ENCODE peak calls at places on chromosomes 7 and 10, in four cellular contexts. L, J, M and X are unnamed samples.

GRCh38 chr10:21505711-21506278 is 19.7 kb downstream of the SKIDA1 start:
- DNase-seq in L (no peak), J (no peak), M (peak; percentile 67), X (no peak)

GRCh38 chr7:158809596-158809995 is 19.7 kb downstream of the ESYT2 start:
- DNase-seq in L (no peak), J (no peak), M (no peak), X (no peak)

GRCh38 chr7:44045226-44046014 is 918 bp downstream of the DBNL start:
- DNase-seq in L (no peak), J (peak; percentile 14), M (no peak), X (no peak)

GRCh38 chr10:122486396-122487080 is 25.2 kb downstream of the HTRA1 start:
- DNase-seq in L (no peak), J (no peak), M (no peak), X (no peak)

GRCh38 chr10:27745719-27746363 is at the start of gene MKX:
- DNase-seq in L (peak; percentile 93), J (no peak), M (peak; percentile 31), X (no peak)

GRCh38 chr10:89785095-89785494 is 83.7 kb downstream of the KIF20B start:
- DNase-seq in L (no peak), J (peak; percentile 11), M (no peak), X (no peak)

GRCh38 chr7:12765431-12766100 is 78.1 kb downstream of the ARL4A start:
- DNase-seq in L (no peak), J (peak; percentile 35), M (no peak), X (no peak)

GRCh38 chr10:45418859-45419672 is 45.0 kb downstream of the ALOX5 start:
- DNase-seq in L (peak; percentile 78), J (no peak), M (peak; percentile 91), X (peak; percentile 51)

GRCh38 chr10:600234-600633 is 89.2 kb downstream of the DIP2C start:
- DNase-seq in L (no peak), J (no peak), M (no peak), X (no peak)

GRCh38 chr7:151761256-151761655 is 115.7 kb downstream of the PRKAG2 start:
- DNase-seq in L (no peak), J (peak; percentile 42), M (no peak), X (no peak)

GRCh38 chr7:44196450-44196872 is 4.3 kb upstream of the YKT6 start:
- DNase-seq in L (peak; percentile 68), J (peak; percentile 73), M (peak; percentile 81), X (no peak)

GRCh38 chr7:80950550-80950967 is 31.7 kb upstream of the SEMA3C start:
- DNase-seq in L (no peak), J (no peak), M (no peak), X (no peak)

GRCh38 chr10:34206078-34206477 is 609.0 kb downstream of the PARD3 start:
- DNase-seq in L (no peak), J (no peak), M (no peak), X (no peak)

GRCh38 chr10:70435241-70436085 is 6.0 kb downstream of the NODAL start:
- DNase-seq in L (no peak), J (no peak), M (no peak), X (no peak)

GRCh38 chr10:108204528-108205313 is 1040.2 kb upstream of the SORCS1 start:
- DNase-seq in L (no peak), J (peak; percentile 19), M (peak; percentile 20), X (peak; percentile 11)

GRCh38 chr10:104479906-104480579 is 126.4 kb downstream of the CFAP58 start:
- DNase-seq in L (no peak), J (no peak), M (no peak), X (no peak)

GRCh38 chr10:25758041-25758457 is 176.0 kb upstream of the MYO3A start:
- DNase-seq in L (no peak), J (peak; percentile 54), M (peak; percentile 61), X (no peak)

GRCh38 chr10:75401569-75402485 is at the start of gene ZNF503:
- DNase-seq in L (peak; percentile 88), J (peak; percentile 53), M (peak; percentile 95), X (peak; percentile 27)

GRCh38 chr10:90644165-90644564 is 213.7 kb downstream of the HTR7 start:
- DNase-seq in L (no peak), J (no peak), M (no peak), X (no peak)

GRCh38 chr7:34211003-34211402 is 305.7 kb downstream of the BMPER start:
- DNase-seq in L (no peak), J (no peak), M (no peak), X (no peak)

GRCh38 chr7:47518827-47519226 is 63.1 kb downstream of the TNS3 start:
- DNase-seq in L (no peak), J (no peak), M (no peak), X (no peak)

GRCh38 chr10:119166111-119166500 is 592 bp upstream of the SFXN4 start:
- DNase-seq in L (peak; percentile 52), J (no peak), M (no peak), X (no peak)
- TF ChIP-seq NRF1 in L (no peak), J (no peak), M (no peak), X (no peak)

DNA sequence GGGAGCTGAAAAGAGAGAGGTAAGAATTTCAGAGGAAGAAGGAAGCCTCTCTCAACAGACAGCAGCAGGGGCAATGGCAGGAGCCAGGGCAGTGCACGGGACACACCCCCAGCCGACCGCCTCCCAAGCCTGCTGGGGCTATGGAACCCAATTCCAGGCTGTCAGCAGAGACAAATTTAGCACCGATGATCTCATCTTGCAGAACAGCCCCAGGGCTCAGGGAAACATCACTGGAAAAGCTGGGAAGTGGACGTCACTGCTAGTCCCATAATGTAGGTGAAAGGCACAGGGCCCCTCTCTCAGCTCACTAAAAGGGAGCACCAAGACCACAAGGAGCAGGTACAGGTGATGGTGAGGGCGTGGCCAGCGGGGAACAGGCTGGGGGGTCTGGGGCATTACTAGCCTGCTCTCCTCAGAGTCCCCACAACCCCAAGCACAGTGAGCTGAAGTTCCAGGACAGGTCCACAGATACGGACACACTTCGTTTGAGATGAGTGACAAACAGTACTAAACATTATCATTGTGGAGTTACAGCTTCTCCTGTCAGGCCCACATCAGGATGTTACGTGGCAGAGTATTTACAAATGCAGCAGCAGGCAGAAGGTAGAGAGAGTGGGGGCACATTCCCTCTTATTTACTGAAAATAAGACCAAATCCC is 103.7 kb downstream of the PLXNA4 start:
- DNase-seq in L (no peak), J (no peak), M (peak; percentile 77), X (no peak)
- TF ChIP-seq NRF1 in L (no peak), J (no peak), M (no peak), X (no peak)

DNA sequence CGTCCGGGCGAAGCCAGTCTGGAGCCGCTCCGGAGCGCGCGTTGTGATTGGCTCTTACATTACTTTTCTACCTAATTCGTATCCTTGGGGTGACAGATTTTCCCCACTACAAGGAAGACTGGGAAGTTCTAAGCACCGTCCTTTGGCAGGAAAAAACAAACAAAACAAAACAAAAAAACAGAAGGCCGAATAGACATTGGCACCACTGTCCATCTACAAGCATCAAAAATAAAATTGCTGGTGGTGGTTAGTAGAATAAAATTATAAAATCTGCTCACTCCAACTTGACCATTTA is 651 bp upstream of the SKAP2 start:
- DNase-seq in L (no peak), J (peak; percentile 66), M (peak; percentile 63), X (no peak)
- TF ChIP-seq NRF1 in L (no peak), J (no peak), M (no peak), X (no peak)

GRCh38 chr7:155594163-155594732 is 47.9 kb upstream of the CNPY1 start:
- DNase-seq in L (no peak), J (no peak), M (no peak), X (no peak)

GRCh38 chr7:155593455-155594162 is 47.2 kb upstream of the CNPY1 start:
- DNase-seq in L (no peak), J (no peak), M (no peak), X (no peak)

GRCh38 chr7:155597753-155598140 is 46.7 kb upstream of the RBM33 start:
- DNase-seq in L (no peak), J (no peak), M (no peak), X (no peak)

GRCh38 chr7:155591055-155591750 is 44.8 kb upstream of the CNPY1 start:
- DNase-seq in L (no peak), J (peak; percentile 54), M (no peak), X (no peak)

GRCh38 chr7:155594961-155595366 is 48.6 kb upstream of the CNPY1 start:
- DNase-seq in L (no peak), J (peak; percentile 53), M (no peak), X (no peak)
- TF ChIP-seq NRF1 in L (no peak), J (no peak), M (no peak), X (no peak)

DNA sequence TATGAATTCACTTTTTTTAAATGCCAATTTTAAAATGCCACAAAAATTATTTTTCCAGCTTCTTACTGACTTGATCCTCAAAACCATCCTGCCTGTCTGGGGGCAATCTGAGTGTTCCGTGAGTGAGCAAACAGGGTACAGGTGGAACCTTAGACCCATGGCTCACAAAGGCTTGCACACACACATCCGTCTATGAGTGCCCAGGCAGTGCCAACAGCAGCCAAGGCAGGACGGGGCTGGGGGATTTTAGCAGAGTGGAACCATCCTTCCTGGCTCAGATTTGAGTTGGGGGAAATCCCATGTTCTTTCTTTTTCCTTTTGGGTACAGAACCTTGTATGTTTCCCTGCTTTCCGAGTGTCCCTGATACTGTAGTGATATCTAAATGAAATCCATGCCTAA is 377.7 kb upstream of the MGMT start:
- DNase-seq in L (peak; percentile 24), J (no peak), M (no peak), X (no peak)
- TF ChIP-seq NRF1 in L (no peak), J (no peak), M (no peak), X (no peak)

DNA sequence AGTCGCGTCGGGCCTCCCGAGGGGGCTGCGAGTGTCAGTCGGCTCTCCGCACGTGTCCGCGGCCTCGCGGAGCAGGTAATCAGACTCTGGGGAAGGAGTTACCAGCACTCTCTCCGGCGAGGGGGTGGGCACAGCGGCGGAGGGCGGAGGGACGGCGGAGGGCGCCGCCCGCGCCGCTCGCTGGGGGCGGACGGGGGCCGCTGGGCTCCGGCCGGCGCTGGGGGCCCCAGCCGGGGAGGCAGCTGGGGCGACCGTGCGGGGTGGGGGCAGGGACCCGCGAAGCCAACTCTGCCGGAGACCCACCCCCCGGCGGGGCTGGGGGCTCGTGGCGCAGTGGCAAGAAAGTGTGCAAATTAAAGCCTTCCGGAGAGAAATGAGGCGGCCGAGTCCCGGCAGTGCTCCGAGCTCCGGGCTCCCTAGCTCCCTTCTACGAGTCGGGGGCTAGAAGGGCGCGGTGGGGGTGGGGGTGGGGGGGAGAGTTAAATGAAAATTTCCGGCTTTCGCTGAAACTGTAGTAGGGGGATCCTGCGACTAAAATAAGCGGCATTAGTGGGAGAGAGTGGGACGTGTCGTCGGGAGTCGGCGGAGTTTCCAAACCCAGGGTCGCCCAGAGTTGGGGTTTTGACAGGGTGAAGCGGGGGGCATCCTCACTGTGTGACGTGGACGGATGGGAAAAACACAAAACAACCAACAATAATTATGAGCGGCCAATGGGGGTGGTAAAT is at the start of gene CDK6:
- DNase-seq in L (peak; percentile 67), J (peak; percentile 89), M (peak; percentile 79), X (no peak)
- TF ChIP-seq NRF1 in L (no peak), J (no peak), M (no peak), X (no peak)

GRCh38 chr10:116836087-116836486 is 13.2 kb upstream of the ENO4 start:
- DNase-seq in L (peak; percentile 69), J (no peak), M (no peak), X (no peak)
- TF ChIP-seq NRF1 in L (no peak), J (no peak), M (no peak), X (no peak)